ENCODE peak calls at places on chromosomes 7 and 10, in six cellular contexts. G is stimulated activated naive CD8-positive, alpha-beta T cell treated with anti-CD3 and anti-CD28 coated beads, Interleukin-15, amount 100 ng/mL, for 72 hours; J is NCI-H510A; V is NCI-H1417; W is stimulated activated CD4-positive, alpha-beta T cell treated with anti-CD3 and anti-CD28 coated beads, Interleukin-2, amount 100 ng/mL, for 24 hours; S is A549. H is an unnamed sample.

GRCh38 chr10:14781763-14782162 is 7.1 kb upstream of the FAM107B start:
- DNase-seq in W (no peak), G (no peak), S (no peak), V (no peak), J (no peak), H (no peak)

GRCh38 chr7:4610768-4611467 is 71.2 kb upstream of the FOXK1 start:
- DNase-seq in J (no peak), S (peak), W (peak), G (peak), V (peak), H (peak)

GRCh38 chr7:134882481-134882880 is 103.0 kb downstream of the CALD1 start:
- DNase-seq in W (no peak), G (no peak), S (no peak), V (no peak), J (no peak), H (no peak)

GRCh38 chr10:88008866-88009470 is 145.5 kb downstream of the PTEN start:
- DNase-seq in S (peak), V (no peak), J (no peak), W (no peak), G (no peak), H (no peak)

GRCh38 chr10:17249820-17250219 is 21.8 kb downstream of the VIM start:
- DNase-seq in G (no peak), V (no peak), J (no peak), W (no peak), S (no peak), H (no peak)

GRCh38 chr10:30284860-30285594 is 64.1 kb downstream of the MTPAP start:
- DNase-seq in W (no peak), V (no peak), S (no peak), J (no peak), G (no peak), H (no peak)

GRCh38 chr7:70612811-70613210 is 519.1 kb upstream of the GALNT17 start:
- DNase-seq in S (no peak), J (no peak), G (no peak), W (no peak), V (peak), H (no peak)

GRCh38 chr7:94056796-94057207 is 52.6 kb upstream of the BET1 start:
- DNase-seq in V (no peak), G (no peak), J (no peak), S (no peak), W (no peak), H (no peak)

GRCh38 chr10:96720422-96721206 is at the start of gene PIK3AP1:
- DNase-seq in J (peak), V (peak), S (peak), W (peak), G (peak), H (peak)

GRCh38 chr7:36475371-36475770 is 85.7 kb downstream of the ANLN start:
- DNase-seq in S (no peak), V (no peak), J (no peak), W (no peak), G (no peak), H (no peak)

GRCh38 chr10:18140957-18141888 is 999 bp downstream of the CACNB2 start:
- DNase-seq in J (no peak), V (no peak), W (no peak), G (no peak), S (no peak), H (no peak)

GRCh38 chr7:106284516-106285050 is at the start of gene NAMPT:
- DNase-seq in J (peak), W (peak), V (peak), S (no peak), G (peak), H (no peak)

GRCh38 chr10:4615042-4615441 is 211.0 kb upstream of the AKR1E2 start:
- DNase-seq in W (no peak), S (no peak), V (no peak), J (no peak), G (no peak), H (no peak)

GRCh38 chr7:67022501-67022900 is 25.9 kb downstream of the TYW1 start:
- DNase-seq in J (no peak), G (no peak), W (no peak), V (no peak), S (no peak), H (no peak)

GRCh38 chr7:1225462-1226154 is 7.1 kb upstream of the UNCX start:
- DNase-seq in G (peak), J (no peak), W (peak), S (peak), V (no peak), H (no peak)

GRCh38 chr7:47444376-47445098 is 137.4 kb downstream of the TNS3 start:
- DNase-seq in S (peak), W (no peak), G (no peak), J (no peak), V (no peak), H (no peak)

GRCh38 chr7:49721441-49721840 is 52.0 kb upstream of the VWC2 start:
- DNase-seq in S (no peak), W (no peak), J (no peak), G (no peak), V (no peak), H (no peak)

GRCh38 chr7:4879401-4880081 is 4.0 kb downstream of the RADIL start:
- DNase-seq in S (no peak), W (no peak), V (no peak), J (no peak), G (no peak), H (no peak)

H was measured in activated T-helper 2 cell treated with anti-CD3 and anti-CD28 coated beads, Interferon-gamma antibody, Interleukin-2, Interleukin-4, amounts not matched to agents 10 μg/mL and 5 μg/mL and 100 μg/mL, durations not matched to agents 14 hours and 24 hours and 36 hours.